ENCODE peak calls at places on chromosomes 6 and 20, in seven cellular contexts. V, M, T, H, Q, L and G are unnamed samples.

GRCh38 chr6:45052325-45052724 is 275.8 kb upstream of the RUNX2 start:
- DNase-seq in V (no peak), M (no peak), T (no peak), H (no peak), Q (no peak), L (no peak), G (no peak)

GRCh38 chr20:14295238-14295637 is 42.2 kb downstream of the FLRT3 start:
- DNase-seq in V (no peak), M (no peak), T (no peak), H (no peak), Q (no peak), L (no peak), G (no peak)

GRCh38 chr20:36467076-36467999 is 74.0 kb upstream of the MYL9 start:
- DNase-seq in V (no peak), M (no peak), T (no peak), H (no peak), Q (peak; percentile 70), L (peak; percentile 62), G (peak; percentile 30)

GRCh38 chr20:19774086-19774933 is 16.3 kb downstream of the RIN2 start:
- DNase-seq in V (no peak), M (no peak), T (no peak), H (no peak), Q (no peak), L (no peak), G (no peak)

GRCh38 chr20:2873747-2874041 is 413 bp downstream of the PTPRA start:
- DNase-seq in V (peak; percentile 67), M (peak; percentile 27), T (no peak), H (peak; percentile 87), Q (peak; percentile 52), L (peak; percentile 62), G (peak; percentile 61)

GRCh38 chr20:43948455-43948854 is 33.8 kb downstream of the TOX2 start:
- DNase-seq in V (no peak), M (no peak), T (no peak), H (no peak), Q (no peak), L (no peak), G (no peak)

GRCh38 chr20:38937000-38937399 is 10.8 kb downstream of the FAM83D start:
- DNase-seq in V (no peak), M (no peak), T (no peak), H (no peak), Q (no peak), L (no peak), G (no peak)

GRCh38 chr20:22339091-22339881 is 245.1 kb downstream of the FOXA2 start:
- DNase-seq in V (no peak), M (peak; percentile 55), T (peak; percentile 70), H (peak; percentile 79), Q (peak; percentile 48), L (no peak), G (no peak)

GRCh38 chr6:127554435-127555006 is 22.5 kb upstream of the C6orf58 start:
- DNase-seq in V (peak; percentile 43), M (no peak), T (peak; percentile 60), H (peak; percentile 39), Q (peak; percentile 16), L (no peak), G (no peak)

GRCh38 chr6:89895273-89895874 is 1.1 kb downstream of the GJA10 start:
- DNase-seq in V (peak; percentile 74), M (peak; percentile 21), T (no peak), H (peak; percentile 89), Q (peak; percentile 25), L (no peak), G (no peak)

GRCh38 chr6:15791401-15792137 is 128.7 kb upstream of the DTNBP1 start:
- DNase-seq in V (no peak), M (no peak), T (no peak), H (no peak), Q (no peak), L (peak; percentile 31), G (no peak)

GRCh38 chr20:63963784-63964301 is 5.9 kb downstream of the ZNF512B start:
- DNase-seq in V (no peak), M (no peak), T (no peak), H (no peak), Q (no peak), L (no peak), G (no peak)
- H3K9me3 ChIP-seq in V (peaks cover 40% of the 10 kb centered on the region), M (no peaks in the 10 kb centered on the region), T (no peaks in the 10 kb centered on the region), H (no peaks in the 10 kb centered on the region), Q (no peaks in the 10 kb centered on the region), L (no peaks in the 10 kb centered on the region), G (no peaks in the 10 kb centered on the region)

GRCh38 chr6:27359231-27359630 is 29.3 kb upstream of the ZNF391 start:
- DNase-seq in V (no peak), M (no peak), T (no peak), H (no peak), Q (no peak), L (no peak), G (no peak)
- H3K9me3 ChIP-seq in V (peaks cover 27% of the 10 kb centered on the region), M (peaks cover 9% of the 10 kb centered on the region), T (peaks cover 24% of the 10 kb centered on the region), H (peaks cover 5% of the 10 kb centered on the region), Q (no peaks in the 10 kb centered on the region), L (peaks cover 20% of the 10 kb centered on the region), G (peaks cover 10% of the 10 kb centered on the region)

DNA sequence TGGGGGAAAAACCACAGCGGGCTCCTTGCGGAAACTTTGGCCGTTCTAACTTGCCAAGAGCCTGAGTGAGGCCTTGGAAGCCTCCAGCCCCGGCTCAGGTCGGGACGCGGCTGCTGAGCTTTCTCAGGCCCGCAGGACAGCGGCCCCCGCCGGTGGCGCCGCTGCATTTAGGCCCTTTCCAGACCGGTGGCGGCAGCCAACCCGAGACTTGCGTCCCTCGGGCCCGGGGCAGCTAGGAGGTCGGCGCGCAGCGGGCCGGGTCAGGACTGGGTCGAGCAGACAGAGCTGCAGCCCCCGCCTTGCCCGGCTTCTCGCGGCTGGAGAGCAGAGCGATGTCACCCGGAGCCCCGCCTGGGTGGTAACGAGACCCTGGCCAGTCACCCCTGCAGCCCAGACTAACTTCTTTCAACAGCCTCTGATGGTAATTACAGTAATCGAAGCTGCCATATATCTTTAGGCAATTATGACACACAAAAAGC is 2.7 kb downstream of the NR2E1 start:
- DNase-seq in V (peak; percentile 67), M (no peak), T (no peak), H (peak; percentile 81), Q (peak; percentile 45), L (peak; percentile 28), G (no peak)
- H3K9me3 ChIP-seq in V (no peaks in the 10 kb centered on the region), M (no peaks in the 10 kb centered on the region), T (no peaks in the 10 kb centered on the region), H (no peaks in the 10 kb centered on the region), Q (no peaks in the 10 kb centered on the region), L (no peaks in the 10 kb centered on the region), G (no peaks in the 10 kb centered on the region)

DNA sequence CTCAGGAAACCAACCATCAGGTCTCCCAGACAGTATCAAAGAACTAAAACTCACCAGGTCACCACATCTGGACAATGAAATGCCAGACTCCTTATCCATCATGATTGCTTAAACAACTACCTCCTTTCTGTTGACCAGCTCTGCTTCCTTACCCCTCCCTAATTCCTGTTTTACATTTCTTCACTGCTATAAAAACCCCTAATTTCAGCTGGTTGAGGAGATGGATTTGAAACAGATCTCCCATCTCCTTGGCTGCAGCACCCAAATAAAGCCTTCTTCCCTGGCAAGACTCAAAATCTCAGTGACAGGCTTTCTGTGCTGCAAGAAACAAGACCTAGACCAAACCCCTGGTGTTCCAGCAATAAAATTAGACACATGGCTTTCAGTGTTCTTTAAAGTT is 40.3 kb downstream of the MYLK4 start:
- DNase-seq in V (no peak), M (no peak), T (no peak), H (no peak), Q (no peak), L (no peak), G (no peak)
- H3K9me3 ChIP-seq in V (peaks cover 11% of the 10 kb centered on the region), M (peaks cover 4% of the 10 kb centered on the region), T (no peaks in the 10 kb centered on the region), H (no peaks in the 10 kb centered on the region), Q (no peaks in the 10 kb centered on the region), L (no peaks in the 10 kb centered on the region), G (no peaks in the 10 kb centered on the region)

GRCh38 chr6:114906096-114906495 is 563.3 kb upstream of the HS3ST5 start:
- DNase-seq in V (no peak), M (no peak), T (no peak), H (no peak), Q (no peak), L (no peak), G (no peak)
- H3K9me3 ChIP-seq in V (no peaks in the 10 kb centered on the region), M (no peaks in the 10 kb centered on the region), T (no peaks in the 10 kb centered on the region), H (no peaks in the 10 kb centered on the region), Q (no peaks in the 10 kb centered on the region), L (no peaks in the 10 kb centered on the region), G (no peaks in the 10 kb centered on the region)

DNA sequence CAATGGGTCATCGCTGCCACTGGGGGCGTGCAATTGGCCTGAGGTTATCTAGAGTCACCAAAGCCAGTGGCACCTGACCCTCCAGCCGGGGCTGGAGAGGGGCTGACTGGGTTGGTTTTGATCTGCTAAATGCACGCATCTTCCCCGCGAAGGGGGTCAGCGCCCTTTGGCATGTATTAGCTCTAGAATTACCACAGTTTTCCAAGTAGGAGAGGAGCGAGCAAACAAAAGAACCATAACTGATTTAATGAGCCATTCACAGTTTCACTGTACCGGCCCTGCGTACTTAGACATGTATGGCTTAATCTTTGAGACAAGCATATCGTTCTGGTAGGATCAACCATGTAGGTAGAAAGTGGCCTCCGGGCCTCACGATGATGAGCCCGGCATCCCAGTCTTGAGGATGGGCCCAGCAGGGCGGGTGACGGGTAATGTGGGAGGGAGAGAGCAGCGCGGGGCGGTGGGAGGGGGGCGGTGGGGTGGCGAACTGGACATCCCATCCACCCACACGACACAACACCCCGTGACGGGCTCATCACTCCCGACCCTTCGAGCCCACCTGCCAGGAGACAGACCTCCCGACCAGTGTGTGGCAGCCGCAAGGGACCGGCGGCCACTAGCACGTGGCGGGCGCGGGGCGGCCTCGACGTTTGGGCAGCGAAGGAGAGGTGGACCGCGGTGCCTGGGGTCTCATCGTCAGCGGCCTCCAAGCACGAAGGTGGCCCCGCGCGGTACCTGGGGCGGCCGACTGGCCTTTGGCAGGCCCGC is 1957.5 kb upstream of the DEFB115 start:
- DNase-seq in V (no peak), M (no peak), T (no peak), H (no peak), Q (no peak), L (no peak), G (no peak)
- H3K9me3 ChIP-seq in V (peaks cover 56% of the 10 kb centered on the region), M (peaks cover 12% of the 10 kb centered on the region), T (no peaks in the 10 kb centered on the region), H (no peaks in the 10 kb centered on the region), Q (no peaks in the 10 kb centered on the region), L (no peaks in the 10 kb centered on the region), G (no peaks in the 10 kb centered on the region)

DNA sequence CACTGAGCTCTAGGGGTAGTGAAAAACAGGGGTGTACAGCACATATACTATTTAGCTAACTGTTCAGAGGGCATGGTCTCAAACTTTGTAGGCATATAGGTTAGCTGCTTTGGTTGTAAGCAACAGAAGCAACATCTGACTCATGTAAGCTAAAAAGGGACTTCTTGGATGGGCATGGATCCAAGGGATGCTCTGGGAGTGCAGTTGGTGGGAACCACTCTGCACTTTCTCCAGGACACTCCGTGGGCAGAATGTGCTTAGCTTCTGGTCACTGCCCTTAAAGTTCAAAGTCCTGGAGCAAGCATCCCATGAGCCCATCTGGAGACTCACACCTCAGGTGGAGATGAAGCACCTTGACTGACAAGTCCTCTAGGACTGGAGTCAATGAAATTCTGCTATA is 11.5 kb downstream of the APCDD1L start:
- DNase-seq in V (peak; percentile 3), M (no peak), T (no peak), H (no peak), Q (no peak), L (no peak), G (no peak)
- H3K9me3 ChIP-seq in V (peaks cover 19% of the 10 kb centered on the region), M (peaks cover 15% of the 10 kb centered on the region), T (peaks cover 7% of the 10 kb centered on the region), H (no peaks in the 10 kb centered on the region), Q (no peaks in the 10 kb centered on the region), L (peaks cover 5% of the 10 kb centered on the region), G (peaks cover 3% of the 10 kb centered on the region)

DNA sequence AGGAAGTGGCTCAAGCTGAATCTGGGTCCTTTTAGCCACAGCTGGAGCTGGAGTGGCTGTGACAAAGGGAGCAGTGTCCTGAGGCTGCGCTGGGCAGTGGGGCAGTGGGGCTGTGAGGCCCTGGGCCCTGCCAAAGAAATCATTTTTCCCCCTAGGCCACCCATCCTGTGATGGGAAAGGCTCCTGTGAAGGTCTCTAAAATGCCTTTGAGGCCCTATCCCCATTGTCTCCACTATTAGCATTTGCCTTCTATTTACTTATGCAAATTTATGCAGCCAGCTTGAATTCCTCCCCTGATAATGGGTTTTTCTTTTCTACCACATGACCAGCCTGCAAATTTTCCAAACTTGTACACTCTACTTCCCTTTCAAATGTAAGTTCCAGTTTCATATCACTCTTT is 539.2 kb downstream of the MEI4 start:
- DNase-seq in V (peak; percentile 34), M (no peak), T (no peak), H (no peak), Q (no peak), L (no peak), G (no peak)
- H3K9me3 ChIP-seq in V (peaks cover 4% of the 10 kb centered on the region), M (no peaks in the 10 kb centered on the region), T (no peaks in the 10 kb centered on the region), H (no peaks in the 10 kb centered on the region), Q (no peaks in the 10 kb centered on the region), L (no peaks in the 10 kb centered on the region), G (no peaks in the 10 kb centered on the region)